ENCODE peak calls at places on chromosomes 3 and 15, in six cellular contexts. One of them, this sample, is unnamed.

GRCh38 chr3:174333640-174334039 is 525.5 kb upstream of the NAALADL2 start:
- DNase-seq in cardiac muscle cell: no peak
- DNase-seq in neuronal stem cell: no peak
- DNase-seq in CD8-positive, alpha-beta T cell: no peak
- DNase-seq in ovary: no peak
- DNase-seq in fibroblast of lung: no peak
- DNase-seq in this sample: no peak

GRCh38 chr15:48966595-48967301 is 3.0 kb upstream of the SHC4 start:
- DNase-seq in cardiac muscle cell: peak
- DNase-seq in neuronal stem cell: no peak
- DNase-seq in CD8-positive, alpha-beta T cell: peak
- DNase-seq in ovary: no peak
- DNase-seq in fibroblast of lung: peak
- DNase-seq in this sample: no peak

GRCh38 chr3:149771652-149772271 is 19.5 kb upstream of the COMMD2 start:
- DNase-seq in cardiac muscle cell: peak
- DNase-seq in neuronal stem cell: peak
- DNase-seq in CD8-positive, alpha-beta T cell: no peak
- DNase-seq in ovary: peak
- DNase-seq in fibroblast of lung: peak
- DNase-seq in this sample: no peak

GRCh38 chr3:13347390-13347966 is 72.6 kb downstream of the NUP210 start:
- DNase-seq in cardiac muscle cell: peak
- DNase-seq in neuronal stem cell: no peak
- DNase-seq in CD8-positive, alpha-beta T cell: no peak
- DNase-seq in ovary: no peak
- DNase-seq in fibroblast of lung: no peak
- DNase-seq in this sample: no peak

GRCh38 chr3:137642831-137643230 is 121.3 kb upstream of the SOX14 start:
- DNase-seq in cardiac muscle cell: no peak
- DNase-seq in neuronal stem cell: no peak
- DNase-seq in CD8-positive, alpha-beta T cell: no peak
- DNase-seq in ovary: no peak
- DNase-seq in fibroblast of lung: no peak
- DNase-seq in this sample: no peak

GRCh38 chr3:30855390-30855789 is 39.1 kb downstream of the GADL1 start:
- DNase-seq in cardiac muscle cell: no peak
- DNase-seq in neuronal stem cell: no peak
- DNase-seq in CD8-positive, alpha-beta T cell: no peak
- DNase-seq in ovary: no peak
- DNase-seq in fibroblast of lung: peak
- DNase-seq in this sample: no peak

GRCh38 chr3:4742359-4742758 is 236.9 kb upstream of the BHLHE40 start:
- DNase-seq in cardiac muscle cell: no peak
- DNase-seq in neuronal stem cell: no peak
- DNase-seq in CD8-positive, alpha-beta T cell: no peak
- DNase-seq in ovary: no peak
- DNase-seq in fibroblast of lung: peak
- DNase-seq in this sample: no peak

GRCh38 chr3:150128126-150128525 is 157.4 kb upstream of the PFN2 start:
- DNase-seq in cardiac muscle cell: no peak
- DNase-seq in neuronal stem cell: no peak
- DNase-seq in CD8-positive, alpha-beta T cell: no peak
- DNase-seq in ovary: no peak
- DNase-seq in fibroblast of lung: no peak
- DNase-seq in this sample: no peak

GRCh38 chr3:44659015-44659414 is 10.5 kb downstream of the ZNF35 start:
- DNase-seq in cardiac muscle cell: no peak
- DNase-seq in neuronal stem cell: no peak
- DNase-seq in CD8-positive, alpha-beta T cell: no peak
- DNase-seq in ovary: no peak
- DNase-seq in fibroblast of lung: no peak
- DNase-seq in this sample: no peak

GRCh38 chr3:195802261-195802701 is 9.4 kb downstream of the MUC4 start:
- DNase-seq in cardiac muscle cell: no peak
- DNase-seq in neuronal stem cell: no peak
- DNase-seq in CD8-positive, alpha-beta T cell: no peak
- DNase-seq in ovary: no peak
- DNase-seq in fibroblast of lung: no peak
- DNase-seq in this sample: no peak

GRCh38 chr3:197600796-197601565 is 45.2 kb upstream of the BDH1 start:
- DNase-seq in cardiac muscle cell: no peak
- DNase-seq in neuronal stem cell: no peak
- DNase-seq in CD8-positive, alpha-beta T cell: no peak
- DNase-seq in ovary: no peak
- DNase-seq in fibroblast of lung: peak
- DNase-seq in this sample: no peak

GRCh38 chr15:101017935-101018849 is 99.0 kb downstream of the LRRK1 start:
- DNase-seq in cardiac muscle cell: peak
- DNase-seq in neuronal stem cell: no peak
- DNase-seq in CD8-positive, alpha-beta T cell: no peak
- DNase-seq in ovary: no peak
- DNase-seq in fibroblast of lung: no peak
- DNase-seq in this sample: no peak
- H3K27ac ChIP-seq in cardiac muscle cell: no peak
- H3K27ac ChIP-seq in neuronal stem cell: no peak
- H3K27ac ChIP-seq in CD8-positive, alpha-beta T cell: no peak
- H3K27ac ChIP-seq in ovary: no peak
- H3K27ac ChIP-seq in fibroblast of lung: no peak
- H3K27ac ChIP-seq in this sample: no peak

GRCh38 chr15:45187894-45188830 is at the start of gene SHF:
- DNase-seq in cardiac muscle cell: peak
- DNase-seq in neuronal stem cell: peak
- DNase-seq in CD8-positive, alpha-beta T cell: peak
- DNase-seq in ovary: peak
- DNase-seq in fibroblast of lung: peak
- DNase-seq in this sample: peak
- H3K27ac ChIP-seq in cardiac muscle cell: no peak
- H3K27ac ChIP-seq in neuronal stem cell: peak
- H3K27ac ChIP-seq in CD8-positive, alpha-beta T cell: peak
- H3K27ac ChIP-seq in ovary: peak
- H3K27ac ChIP-seq in fibroblast of lung: no peak
- H3K27ac ChIP-seq in this sample: peak

DNA sequence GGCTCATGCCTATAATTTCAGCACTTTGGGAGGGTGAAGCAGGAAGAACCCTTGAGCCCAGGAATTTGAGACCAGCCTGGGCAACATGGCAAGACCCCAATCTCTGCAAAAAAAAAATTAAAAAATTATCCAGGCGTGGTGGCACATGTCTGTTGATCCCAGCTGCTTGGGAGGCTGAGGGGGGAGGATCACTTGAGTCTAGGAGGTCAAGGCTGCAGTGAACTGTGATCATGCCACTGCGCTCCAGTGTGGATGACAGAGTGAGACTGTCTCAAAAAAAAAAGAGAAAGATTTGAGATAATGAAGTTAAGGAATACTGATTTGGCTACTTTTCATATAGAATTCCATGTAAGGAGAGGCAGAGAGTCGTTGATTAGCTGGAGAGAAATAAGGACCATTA is 214.3 kb downstream of the FEZF2 start:
- DNase-seq in cardiac muscle cell: no peak
- DNase-seq in neuronal stem cell: no peak
- DNase-seq in CD8-positive, alpha-beta T cell: no peak
- DNase-seq in ovary: no peak
- DNase-seq in fibroblast of lung: no peak
- DNase-seq in this sample: no peak
- H3K27ac ChIP-seq in cardiac muscle cell: no peak
- H3K27ac ChIP-seq in neuronal stem cell: no peak
- H3K27ac ChIP-seq in CD8-positive, alpha-beta T cell: no peak
- H3K27ac ChIP-seq in ovary: peak
- H3K27ac ChIP-seq in fibroblast of lung: no peak
- H3K27ac ChIP-seq in this sample: peak

GRCh38 chr3:110423276-110423675 is 648.3 kb upstream of the NECTIN3 start:
- DNase-seq in cardiac muscle cell: no peak
- DNase-seq in neuronal stem cell: no peak
- DNase-seq in CD8-positive, alpha-beta T cell: no peak
- DNase-seq in ovary: no peak
- DNase-seq in fibroblast of lung: no peak
- DNase-seq in this sample: no peak

GRCh38 chr3:110414851-110415250 is 656.8 kb upstream of the NECTIN3 start:
- DNase-seq in cardiac muscle cell: peak
- DNase-seq in neuronal stem cell: no peak
- DNase-seq in CD8-positive, alpha-beta T cell: no peak
- DNase-seq in ovary: no peak
- DNase-seq in fibroblast of lung: peak
- DNase-seq in this sample: no peak

GRCh38 chr3:110420158-110420641 is 651.4 kb upstream of the NECTIN3 start:
- DNase-seq in cardiac muscle cell: peak
- DNase-seq in neuronal stem cell: no peak
- DNase-seq in CD8-positive, alpha-beta T cell: no peak
- DNase-seq in ovary: no peak
- DNase-seq in fibroblast of lung: peak
- DNase-seq in this sample: no peak

GRCh38 chr3:110419571-110419970 is 652.0 kb upstream of the NECTIN3 start:
- DNase-seq in cardiac muscle cell: peak
- DNase-seq in neuronal stem cell: no peak
- DNase-seq in CD8-positive, alpha-beta T cell: no peak
- DNase-seq in ovary: no peak
- DNase-seq in fibroblast of lung: no peak
- DNase-seq in this sample: no peak

GRCh38 chr3:110419096-110419495 is 652.5 kb upstream of the NECTIN3 start:
- DNase-seq in cardiac muscle cell: peak
- DNase-seq in neuronal stem cell: no peak
- DNase-seq in CD8-positive, alpha-beta T cell: no peak
- DNase-seq in ovary: no peak
- DNase-seq in fibroblast of lung: no peak
- DNase-seq in this sample: no peak
- H3K27ac ChIP-seq in cardiac muscle cell: no peak
- H3K27ac ChIP-seq in neuronal stem cell: no peak
- H3K27ac ChIP-seq in CD8-positive, alpha-beta T cell: no peak
- H3K27ac ChIP-seq in ovary: no peak
- H3K27ac ChIP-seq in fibroblast of lung: peak
- H3K27ac ChIP-seq in this sample: no peak

DNA sequence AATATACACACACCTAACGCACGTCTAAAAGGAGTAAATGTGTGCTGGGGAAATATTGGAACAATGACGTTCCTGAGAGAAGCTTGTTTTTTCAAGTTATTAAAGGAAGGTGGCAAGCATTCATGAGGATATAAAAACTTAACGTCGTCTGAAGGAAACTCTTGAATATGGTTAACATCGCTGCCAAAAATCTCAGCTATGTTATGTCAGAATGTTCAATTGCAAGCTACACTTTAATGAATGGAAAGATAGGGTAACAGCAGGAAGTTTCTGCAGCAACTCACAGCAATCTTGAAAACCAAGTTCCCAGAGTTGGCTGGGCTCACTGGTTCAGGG is 54.3 kb upstream of the MEF2A start:
- DNase-seq in cardiac muscle cell: peak
- DNase-seq in neuronal stem cell: no peak
- DNase-seq in CD8-positive, alpha-beta T cell: no peak
- DNase-seq in ovary: no peak
- DNase-seq in fibroblast of lung: peak
- DNase-seq in this sample: no peak
- H3K27ac ChIP-seq in cardiac muscle cell: peak
- H3K27ac ChIP-seq in neuronal stem cell: no peak
- H3K27ac ChIP-seq in CD8-positive, alpha-beta T cell: no peak
- H3K27ac ChIP-seq in ovary: no peak
- H3K27ac ChIP-seq in fibroblast of lung: no peak
- H3K27ac ChIP-seq in this sample: no peak

GRCh38 chr15:78037328-78037727 is 40.2 kb downstream of the TBC1D2B start:
- DNase-seq in cardiac muscle cell: no peak
- DNase-seq in neuronal stem cell: no peak
- DNase-seq in CD8-positive, alpha-beta T cell: no peak
- DNase-seq in ovary: no peak
- DNase-seq in fibroblast of lung: no peak
- DNase-seq in this sample: no peak

GRCh38 chr15:78035861-78036476 is 41.5 kb downstream of the TBC1D2B start:
- DNase-seq in cardiac muscle cell: no peak
- DNase-seq in neuronal stem cell: no peak
- DNase-seq in CD8-positive, alpha-beta T cell: no peak
- DNase-seq in ovary: no peak
- DNase-seq in fibroblast of lung: no peak
- DNase-seq in this sample: no peak

GRCh38 chr15:78035319-78035718 is 42.2 kb downstream of the TBC1D2B start:
- DNase-seq in cardiac muscle cell: peak
- DNase-seq in neuronal stem cell: no peak
- DNase-seq in CD8-positive, alpha-beta T cell: peak
- DNase-seq in ovary: no peak
- DNase-seq in fibroblast of lung: peak
- DNase-seq in this sample: no peak

GRCh38 chr15:78038585-78039247 is 38.8 kb downstream of the TBC1D2B start:
- DNase-seq in cardiac muscle cell: no peak
- DNase-seq in neuronal stem cell: no peak
- DNase-seq in CD8-positive, alpha-beta T cell: no peak
- DNase-seq in ovary: no peak
- DNase-seq in fibroblast of lung: no peak
- DNase-seq in this sample: no peak

DNA sequence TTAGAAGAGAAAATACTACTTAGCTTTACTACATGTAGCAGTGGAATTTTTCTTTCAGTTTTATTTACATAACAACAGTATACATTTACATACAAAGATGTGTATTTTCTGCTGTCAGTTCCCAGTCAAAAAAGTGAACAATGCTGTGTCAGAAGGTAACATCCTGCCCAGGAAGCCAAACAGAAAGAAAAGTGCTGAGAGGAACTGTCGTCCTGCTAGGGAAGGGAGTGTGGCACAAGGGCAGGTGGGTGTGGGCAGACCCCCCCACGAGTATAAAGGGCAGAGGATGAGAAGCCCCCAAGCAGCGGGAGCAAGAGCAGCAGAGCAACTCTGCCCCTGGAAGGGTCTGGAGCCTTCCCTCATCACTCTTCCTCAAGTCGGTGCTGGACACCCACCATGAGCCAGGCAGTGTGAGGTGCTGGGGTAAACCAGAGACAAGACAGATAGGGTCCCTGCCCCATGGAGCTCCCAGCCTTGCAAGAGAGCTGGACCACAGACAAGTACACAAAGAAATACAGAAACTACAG is 39.7 kb downstream of the TBC1D2B start:
- DNase-seq in cardiac muscle cell: no peak
- DNase-seq in neuronal stem cell: no peak
- DNase-seq in CD8-positive, alpha-beta T cell: no peak
- DNase-seq in ovary: no peak
- DNase-seq in fibroblast of lung: no peak
- DNase-seq in this sample: no peak
- H3K27ac ChIP-seq in cardiac muscle cell: no peak
- H3K27ac ChIP-seq in neuronal stem cell: no peak
- H3K27ac ChIP-seq in CD8-positive, alpha-beta T cell: no peak
- H3K27ac ChIP-seq in ovary: no peak
- H3K27ac ChIP-seq in fibroblast of lung: no peak
- H3K27ac ChIP-seq in this sample: no peak

This sample was measured in caudate nucleus.